ENCODE peak calls at places on chromosomes 12 and 14, in six cellular contexts. One of them, this sample, is unnamed.

GRCh38 chr14:50871914-50872732 is at the start of gene ABHD12B:
- DNase-seq in A549: no peak
- DNase-seq in bronchial epithelial cell: no peak
- DNase-seq in upper lobe of right lung: no peak
- DNase-seq in left ventricle myocardium inferior: no peak
- DNase-seq in fibroblast of villous mesenchyme: no peak
- DNase-seq in this sample: no peak

GRCh38 chr14:20679907-20680306 is 4.5 kb upstream of the RNASE4 start:
- DNase-seq in bronchial epithelial cell: peak
- DNase-seq in left ventricle myocardium inferior: no peak
- DNase-seq in A549: peak
- DNase-seq in fibroblast of villous mesenchyme: peak
- DNase-seq in upper lobe of right lung: no peak
- DNase-seq in this sample: no peak

GRCh38 chr14:74913986-74914573 is 9.0 kb downstream of the RPS6KL1 start:
- DNase-seq in bronchial epithelial cell: peak
- DNase-seq in fibroblast of villous mesenchyme: peak
- DNase-seq in upper lobe of right lung: no peak
- DNase-seq in left ventricle myocardium inferior: peak
- DNase-seq in A549: peak
- DNase-seq in this sample: peak

GRCh38 chr12:13127476-13127875 is 24.0 kb upstream of the GSG1 start:
- DNase-seq in left ventricle myocardium inferior: no peak
- DNase-seq in fibroblast of villous mesenchyme: no peak
- DNase-seq in upper lobe of right lung: no peak
- DNase-seq in bronchial epithelial cell: no peak
- DNase-seq in A549: peak
- DNase-seq in this sample: no peak

GRCh38 chr12:108483213-108483920 is 31.7 kb upstream of the FICD start:
- DNase-seq in left ventricle myocardium inferior: no peak
- DNase-seq in upper lobe of right lung: no peak
- DNase-seq in fibroblast of villous mesenchyme: no peak
- DNase-seq in bronchial epithelial cell: peak
- DNase-seq in A549: no peak
- DNase-seq in this sample: no peak

GRCh38 chr12:23217158-23217557 is 592.2 kb downstream of the ETNK1 start:
- DNase-seq in bronchial epithelial cell: peak
- DNase-seq in upper lobe of right lung: no peak
- DNase-seq in A549: no peak
- DNase-seq in left ventricle myocardium inferior: no peak
- DNase-seq in fibroblast of villous mesenchyme: no peak
- DNase-seq in this sample: no peak

GRCh38 chr12:114311966-114312365 is 94.0 kb downstream of the TBX5 start:
- DNase-seq in A549: no peak
- DNase-seq in left ventricle myocardium inferior: no peak
- DNase-seq in fibroblast of villous mesenchyme: no peak
- DNase-seq in bronchial epithelial cell: no peak
- DNase-seq in upper lobe of right lung: no peak
- DNase-seq in this sample: no peak

GRCh38 chr12:3164454-3165310 is 87.5 kb downstream of the TSPAN9 start:
- DNase-seq in upper lobe of right lung: no peak
- DNase-seq in fibroblast of villous mesenchyme: peak
- DNase-seq in A549: no peak
- DNase-seq in bronchial epithelial cell: no peak
- DNase-seq in left ventricle myocardium inferior: no peak
- DNase-seq in this sample: no peak

GRCh38 chr12:129097451-129097850 is 244.2 kb downstream of the GLT1D1 start:
- DNase-seq in left ventricle myocardium inferior: no peak
- DNase-seq in fibroblast of villous mesenchyme: no peak
- DNase-seq in bronchial epithelial cell: no peak
- DNase-seq in A549: no peak
- DNase-seq in upper lobe of right lung: no peak
- DNase-seq in this sample: no peak

GRCh38 chr14:50875359-50876090 is 3.7 kb downstream of the ABHD12B start:
- DNase-seq in bronchial epithelial cell: no peak
- DNase-seq in fibroblast of villous mesenchyme: no peak
- DNase-seq in left ventricle myocardium inferior: no peak
- DNase-seq in A549: no peak
- DNase-seq in upper lobe of right lung: no peak
- DNase-seq in this sample: no peak

GRCh38 chr14:38507299-38507698 is 251.4 kb upstream of the CLEC14A start:
- DNase-seq in upper lobe of right lung: no peak
- DNase-seq in A549: no peak
- DNase-seq in left ventricle myocardium inferior: no peak
- DNase-seq in fibroblast of villous mesenchyme: no peak
- DNase-seq in bronchial epithelial cell: no peak
- DNase-seq in this sample: no peak

GRCh38 chr12:40254455-40255085 is 29.8 kb downstream of the LRRK2 start:
- DNase-seq in upper lobe of right lung: no peak
- DNase-seq in bronchial epithelial cell: peak
- DNase-seq in fibroblast of villous mesenchyme: no peak
- DNase-seq in A549: no peak
- DNase-seq in left ventricle myocardium inferior: no peak
- DNase-seq in this sample: no peak

GRCh38 chr12:80325167-80325959 is 118.7 kb upstream of the PTPRQ start:
- DNase-seq in A549: no peak
- DNase-seq in bronchial epithelial cell: no peak
- DNase-seq in upper lobe of right lung: no peak
- DNase-seq in fibroblast of villous mesenchyme: peak
- DNase-seq in left ventricle myocardium inferior: no peak
- DNase-seq in this sample: no peak

GRCh38 chr14:35355981-35356839 is 48.3 kb downstream of the NFKBIA start:
- DNase-seq in upper lobe of right lung: no peak
- DNase-seq in fibroblast of villous mesenchyme: peak
- DNase-seq in bronchial epithelial cell: peak
- DNase-seq in left ventricle myocardium inferior: no peak
- DNase-seq in A549: peak
- DNase-seq in this sample: no peak

GRCh38 chr14:92850492-92850891 is 56.4 kb downstream of the GOLGA5 start:
- DNase-seq in fibroblast of villous mesenchyme: no peak
- DNase-seq in bronchial epithelial cell: peak
- DNase-seq in upper lobe of right lung: no peak
- DNase-seq in left ventricle myocardium inferior: no peak
- DNase-seq in A549: no peak
- DNase-seq in this sample: no peak

GRCh38 chr14:75566321-75566720 is 12.1 kb upstream of the FLVCR2 start:
- DNase-seq in fibroblast of villous mesenchyme: no peak
- DNase-seq in left ventricle myocardium inferior: no peak
- DNase-seq in bronchial epithelial cell: peak
- DNase-seq in upper lobe of right lung: no peak
- DNase-seq in A549: no peak
- DNase-seq in this sample: no peak

GRCh38 chr14:76337619-76338545 is 38.1 kb upstream of the ESRRB start:
- DNase-seq in left ventricle myocardium inferior: no peak
- DNase-seq in fibroblast of villous mesenchyme: no peak
- DNase-seq in upper lobe of right lung: no peak
- DNase-seq in A549: no peak
- DNase-seq in bronchial epithelial cell: no peak
- DNase-seq in this sample: no peak

GRCh38 chr12:90896164-90896563 is 58.8 kb downstream of the CCER1 start:
- DNase-seq in left ventricle myocardium inferior: no peak
- DNase-seq in bronchial epithelial cell: peak
- DNase-seq in upper lobe of right lung: no peak
- DNase-seq in A549: no peak
- DNase-seq in fibroblast of villous mesenchyme: peak
- DNase-seq in this sample: no peak

GRCh38 chr12:130504110-130504835 is 166.6 kb downstream of the PIWIL1 start:
- DNase-seq in left ventricle myocardium inferior: no peak
- DNase-seq in fibroblast of villous mesenchyme: no peak
- DNase-seq in bronchial epithelial cell: no peak
- DNase-seq in upper lobe of right lung: no peak
- DNase-seq in A549: no peak
- DNase-seq in this sample: no peak

DNA sequence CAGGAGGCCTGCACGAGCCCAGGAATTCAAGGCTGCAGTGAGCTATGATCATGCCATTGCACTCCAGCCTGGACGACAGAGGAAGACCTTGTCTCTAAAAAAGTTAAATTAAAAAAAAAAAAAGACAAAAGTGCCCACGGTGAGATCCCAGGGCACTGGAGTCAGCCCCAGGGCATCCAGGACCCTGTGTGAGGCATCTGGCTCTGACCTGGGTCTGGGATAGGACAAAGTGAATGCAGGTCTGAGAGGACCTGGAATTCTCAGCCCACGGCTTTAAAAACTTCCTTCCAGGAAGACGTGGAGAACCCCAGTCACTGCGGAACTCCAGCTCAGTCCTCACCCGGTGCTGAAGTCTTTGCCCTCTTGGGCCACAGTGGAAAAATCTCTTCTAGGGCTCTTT is 33.1 kb downstream of the PHETA1 start:
- DNase-seq in bronchial epithelial cell: no peak
- DNase-seq in A549: no peak
- DNase-seq in fibroblast of villous mesenchyme: no peak
- DNase-seq in left ventricle myocardium inferior: no peak
- DNase-seq in upper lobe of right lung: no peak
- DNase-seq in this sample: no peak
- TF ChIP-seq CTCF in bronchial epithelial cell: no peak
- TF ChIP-seq CTCF in A549: no peak
- TF ChIP-seq CTCF in fibroblast of villous mesenchyme: no peak
- TF ChIP-seq CTCF in left ventricle myocardium inferior: no peak
- TF ChIP-seq CTCF in upper lobe of right lung: no peak
- TF ChIP-seq CTCF in this sample: no peak

GRCh38 chr12:106392746-106393145 is 35.2 kb downstream of the POLR3B start:
- DNase-seq in bronchial epithelial cell: no peak
- DNase-seq in upper lobe of right lung: no peak
- DNase-seq in left ventricle myocardium inferior: no peak
- DNase-seq in A549: no peak
- DNase-seq in fibroblast of villous mesenchyme: no peak
- DNase-seq in this sample: no peak

GRCh38 chr12:106389181-106389580 is 31.6 kb downstream of the POLR3B start:
- DNase-seq in fibroblast of villous mesenchyme: peak
- DNase-seq in upper lobe of right lung: no peak
- DNase-seq in bronchial epithelial cell: no peak
- DNase-seq in A549: no peak
- DNase-seq in left ventricle myocardium inferior: no peak
- DNase-seq in this sample: no peak

GRCh38 chr12:106386836-106387555 is 29.4 kb downstream of the POLR3B start:
- DNase-seq in upper lobe of right lung: no peak
- DNase-seq in A549: no peak
- DNase-seq in fibroblast of villous mesenchyme: peak
- DNase-seq in left ventricle myocardium inferior: no peak
- DNase-seq in bronchial epithelial cell: no peak
- DNase-seq in this sample: no peak

DNA sequence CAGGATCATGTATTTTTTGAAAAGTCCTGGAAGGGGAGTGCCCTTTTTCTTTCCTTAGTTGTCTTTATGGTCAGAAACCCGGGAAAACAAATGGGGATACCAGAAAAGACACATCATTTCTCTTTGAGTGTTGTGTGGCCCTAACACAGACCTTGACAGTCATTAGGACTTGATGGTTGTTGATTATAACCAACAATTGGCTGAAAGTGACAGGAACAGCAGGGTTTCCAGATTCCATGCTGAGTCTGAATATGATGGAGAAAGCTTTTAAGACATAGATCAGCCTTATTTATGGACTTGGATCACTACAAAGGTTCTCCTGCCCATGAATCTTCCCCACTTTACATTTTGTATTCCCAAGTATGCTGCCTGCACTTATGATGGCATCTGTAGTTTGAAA is 30.3 kb downstream of the POLR3B start:
- DNase-seq in fibroblast of villous mesenchyme: no peak
- DNase-seq in bronchial epithelial cell: no peak
- DNase-seq in left ventricle myocardium inferior: no peak
- DNase-seq in upper lobe of right lung: no peak
- DNase-seq in A549: no peak
- DNase-seq in this sample: no peak
- TF ChIP-seq CTCF in fibroblast of villous mesenchyme: no peak
- TF ChIP-seq CTCF in bronchial epithelial cell: no peak
- TF ChIP-seq CTCF in left ventricle myocardium inferior: no peak
- TF ChIP-seq CTCF in upper lobe of right lung: no peak
- TF ChIP-seq CTCF in A549: no peak
- TF ChIP-seq CTCF in this sample: no peak

DNA sequence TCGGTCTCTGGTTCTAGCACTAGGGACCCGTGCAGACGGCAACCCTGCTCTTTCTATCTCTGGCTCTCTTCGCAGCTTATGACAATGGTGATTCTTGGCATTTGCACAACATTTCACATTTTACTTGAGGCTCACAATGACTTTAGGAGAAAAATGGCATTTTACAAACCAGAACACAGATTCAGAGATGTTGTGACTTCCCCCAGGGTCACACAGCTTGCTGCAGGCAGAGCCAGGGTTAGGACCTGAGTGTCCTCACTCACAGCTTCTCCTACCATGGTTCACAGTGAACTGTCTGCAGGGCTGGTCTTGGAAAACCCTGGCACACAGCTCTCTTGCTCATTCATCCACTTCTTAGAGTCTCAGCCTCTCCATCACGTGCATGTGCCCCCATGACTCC is 23.7 kb downstream of the P2RX7 start:
- DNase-seq in A549: no peak
- DNase-seq in bronchial epithelial cell: no peak
- DNase-seq in upper lobe of right lung: no peak
- DNase-seq in left ventricle myocardium inferior: no peak
- DNase-seq in fibroblast of villous mesenchyme: no peak
- DNase-seq in this sample: no peak
- TF ChIP-seq CTCF in A549: no peak
- TF ChIP-seq CTCF in bronchial epithelial cell: no peak
- TF ChIP-seq CTCF in upper lobe of right lung: no peak
- TF ChIP-seq CTCF in left ventricle myocardium inferior: no peak
- TF ChIP-seq CTCF in fibroblast of villous mesenchyme: no peak
- TF ChIP-seq CTCF in this sample: no peak

GRCh38 chr12:67067453-67068203 is 201.5 kb upstream of the CAND1 start:
- DNase-seq in upper lobe of right lung: no peak
- DNase-seq in left ventricle myocardium inferior: no peak
- DNase-seq in bronchial epithelial cell: peak
- DNase-seq in A549: peak
- DNase-seq in fibroblast of villous mesenchyme: no peak
- DNase-seq in this sample: peak

GRCh38 chr12:67068773-67069450 is 200.2 kb upstream of the CAND1 start:
- DNase-seq in fibroblast of villous mesenchyme: peak
- DNase-seq in bronchial epithelial cell: peak
- DNase-seq in left ventricle myocardium inferior: no peak
- DNase-seq in upper lobe of right lung: peak
- DNase-seq in A549: peak
- DNase-seq in this sample: peak

GRCh38 chr12:67069451-67070306 is 199.5 kb upstream of the CAND1 start:
- DNase-seq in A549: peak
- DNase-seq in fibroblast of villous mesenchyme: no peak
- DNase-seq in upper lobe of right lung: peak
- DNase-seq in left ventricle myocardium inferior: peak
- DNase-seq in bronchial epithelial cell: peak
- DNase-seq in this sample: peak

GRCh38 chr12:67070307-67070600 is 198.9 kb upstream of the CAND1 start:
- DNase-seq in upper lobe of right lung: no peak
- DNase-seq in left ventricle myocardium inferior: no peak
- DNase-seq in A549: no peak
- DNase-seq in fibroblast of villous mesenchyme: no peak
- DNase-seq in bronchial epithelial cell: no peak
- DNase-seq in this sample: no peak

DNA sequence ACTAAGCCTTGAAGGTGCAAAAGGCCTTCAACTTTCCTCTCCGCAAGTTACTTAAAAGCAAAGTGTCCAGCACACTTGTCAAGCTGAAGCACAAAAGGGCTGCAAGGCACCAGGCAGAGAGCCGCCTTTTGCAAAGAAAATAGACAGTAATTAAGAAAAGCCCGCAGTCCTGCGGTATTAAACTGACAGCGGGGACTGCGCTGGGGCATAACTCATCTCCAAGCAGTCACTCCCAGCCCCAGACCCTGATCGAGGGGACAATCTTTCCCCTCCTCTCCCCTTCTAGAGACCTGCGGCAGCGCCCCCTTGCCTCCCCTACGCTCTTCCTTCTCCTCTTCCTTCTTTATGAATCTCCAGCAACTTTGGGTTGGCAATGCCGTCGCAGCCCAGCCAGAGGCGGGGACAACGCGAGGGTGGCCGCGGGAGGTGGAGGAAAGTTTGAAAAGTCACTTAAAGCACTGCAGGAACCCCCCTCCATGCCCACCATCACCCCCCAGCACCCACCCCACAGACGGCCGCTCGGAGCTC is 200.9 kb upstream of the CAND1 start:
- DNase-seq in left ventricle myocardium inferior: no peak
- DNase-seq in fibroblast of villous mesenchyme: no peak
- DNase-seq in A549: peak
- DNase-seq in upper lobe of right lung: no peak
- DNase-seq in bronchial epithelial cell: no peak
- DNase-seq in this sample: peak
- TF ChIP-seq CTCF in left ventricle myocardium inferior: no peak
- TF ChIP-seq CTCF in fibroblast of villous mesenchyme: no peak
- TF ChIP-seq CTCF in A549: peak
- TF ChIP-seq CTCF in upper lobe of right lung: no peak
- TF ChIP-seq CTCF in bronchial epithelial cell: no peak
- TF ChIP-seq CTCF in this sample: no peak

This sample was measured in mesothelial cell of epicardium.